ENCODE peak calls at places on chromosomes 6 and 20, in five cellular contexts. One of them, this sample, is unnamed.

GRCh38 chr6:55704421-55704820 is 125.4 kb upstream of the HMGCLL1 start:
- DNase-seq in fibroblast of mammary gland: peak
- DNase-seq in activated CD4-positive, alpha-beta T cell treated with anti-CD3 and anti-CD28 coated beads, Interleukin-2, amount 50 U/mL, for 1 hour: no peak
- DNase-seq in left ventricle myocardium inferior: no peak
- DNase-seq in stimulated activated CD8-positive, alpha-beta memory T cell treated with anti-CD3 and anti-CD28 coated beads, Interleukin-4, amount 100 ng/mL, for 4 hours: no peak
- DNase-seq in this sample: no peak

GRCh38 chr6:134605034-134605433 is 287.1 kb upstream of the SGK1 start:
- DNase-seq in fibroblast of mammary gland: no peak
- DNase-seq in activated CD4-positive, alpha-beta T cell treated with anti-CD3 and anti-CD28 coated beads, Interleukin-2, amount 50 U/mL, for 1 hour: no peak
- DNase-seq in left ventricle myocardium inferior: no peak
- DNase-seq in stimulated activated CD8-positive, alpha-beta memory T cell treated with anti-CD3 and anti-CD28 coated beads, Interleukin-4, amount 100 ng/mL, for 4 hours: no peak
- DNase-seq in this sample: no peak

GRCh38 chr6:13733178-13733851 is 21.7 kb upstream of the RANBP9 start:
- DNase-seq in fibroblast of mammary gland: peak
- DNase-seq in activated CD4-positive, alpha-beta T cell treated with anti-CD3 and anti-CD28 coated beads, Interleukin-2, amount 50 U/mL, for 1 hour: no peak
- DNase-seq in left ventricle myocardium inferior: peak
- DNase-seq in stimulated activated CD8-positive, alpha-beta memory T cell treated with anti-CD3 and anti-CD28 coated beads, Interleukin-4, amount 100 ng/mL, for 4 hours: no peak
- DNase-seq in this sample: peak

GRCh38 chr6:20325641-20326421 is 75.8 kb upstream of the E2F3 start:
- DNase-seq in fibroblast of mammary gland: no peak
- DNase-seq in activated CD4-positive, alpha-beta T cell treated with anti-CD3 and anti-CD28 coated beads, Interleukin-2, amount 50 U/mL, for 1 hour: no peak
- DNase-seq in left ventricle myocardium inferior: no peak
- DNase-seq in stimulated activated CD8-positive, alpha-beta memory T cell treated with anti-CD3 and anti-CD28 coated beads, Interleukin-4, amount 100 ng/mL, for 4 hours: no peak
- DNase-seq in this sample: no peak

GRCh38 chr20:38217791-38218565 is 42.6 kb downstream of the KIAA1755 start:
- DNase-seq in fibroblast of mammary gland: peak
- DNase-seq in activated CD4-positive, alpha-beta T cell treated with anti-CD3 and anti-CD28 coated beads, Interleukin-2, amount 50 U/mL, for 1 hour: no peak
- DNase-seq in left ventricle myocardium inferior: peak
- DNase-seq in stimulated activated CD8-positive, alpha-beta memory T cell treated with anti-CD3 and anti-CD28 coated beads, Interleukin-4, amount 100 ng/mL, for 4 hours: no peak
- DNase-seq in this sample: no peak

GRCh38 chr6:139597087-139597763 is 222.8 kb upstream of the CITED2 start:
- DNase-seq in fibroblast of mammary gland: peak
- DNase-seq in activated CD4-positive, alpha-beta T cell treated with anti-CD3 and anti-CD28 coated beads, Interleukin-2, amount 50 U/mL, for 1 hour: no peak
- DNase-seq in left ventricle myocardium inferior: no peak
- DNase-seq in stimulated activated CD8-positive, alpha-beta memory T cell treated with anti-CD3 and anti-CD28 coated beads, Interleukin-4, amount 100 ng/mL, for 4 hours: no peak
- DNase-seq in this sample: no peak

GRCh38 chr6:44039839-44040350 is 87.4 kb downstream of the MRPL14 start:
- DNase-seq in fibroblast of mammary gland: no peak
- DNase-seq in activated CD4-positive, alpha-beta T cell treated with anti-CD3 and anti-CD28 coated beads, Interleukin-2, amount 50 U/mL, for 1 hour: no peak
- DNase-seq in left ventricle myocardium inferior: no peak
- DNase-seq in stimulated activated CD8-positive, alpha-beta memory T cell treated with anti-CD3 and anti-CD28 coated beads, Interleukin-4, amount 100 ng/mL, for 4 hours: no peak
- DNase-seq in this sample: no peak

GRCh38 chr6:35486005-35486925 is 10.6 kb downstream of the TEAD3 start:
- DNase-seq in fibroblast of mammary gland: no peak
- DNase-seq in activated CD4-positive, alpha-beta T cell treated with anti-CD3 and anti-CD28 coated beads, Interleukin-2, amount 50 U/mL, for 1 hour: no peak
- DNase-seq in left ventricle myocardium inferior: peak
- DNase-seq in stimulated activated CD8-positive, alpha-beta memory T cell treated with anti-CD3 and anti-CD28 coated beads, Interleukin-4, amount 100 ng/mL, for 4 hours: no peak
- DNase-seq in this sample: no peak

GRCh38 chr6:107102414-107102805 is 12.9 kb downstream of the BEND3 start:
- DNase-seq in fibroblast of mammary gland: no peak
- DNase-seq in activated CD4-positive, alpha-beta T cell treated with anti-CD3 and anti-CD28 coated beads, Interleukin-2, amount 50 U/mL, for 1 hour: no peak
- DNase-seq in left ventricle myocardium inferior: no peak
- DNase-seq in stimulated activated CD8-positive, alpha-beta memory T cell treated with anti-CD3 and anti-CD28 coated beads, Interleukin-4, amount 100 ng/mL, for 4 hours: no peak
- DNase-seq in this sample: no peak

GRCh38 chr6:151730496-151730870 is 77.0 kb upstream of the ESR1 start:
- DNase-seq in fibroblast of mammary gland: no peak
- DNase-seq in activated CD4-positive, alpha-beta T cell treated with anti-CD3 and anti-CD28 coated beads, Interleukin-2, amount 50 U/mL, for 1 hour: no peak
- DNase-seq in left ventricle myocardium inferior: no peak
- DNase-seq in stimulated activated CD8-positive, alpha-beta memory T cell treated with anti-CD3 and anti-CD28 coated beads, Interleukin-4, amount 100 ng/mL, for 4 hours: no peak
- DNase-seq in this sample: no peak

This sample was measured in gastrocnemius medialis.